ENCODE peak calls at places on chromosomes 5 and 9, in four cellular contexts. H is DND-41, N is IMR-90, J is PC-3. Y is an unnamed sample. For H3K4me1, the result is how much of the 10 kb centered on the place peaks cover.

GRCh38 chr5:122221857-122222256 is 90.2 kb upstream of the SNCAIP start:
- DNase-seq in H (no peak), N (no peak), J (no peak), Y (no peak)

GRCh38 chr5:135107101-135107500 is 73.1 kb upstream of the PITX1 start:
- DNase-seq in H (no peak), N (no peak), J (no peak), Y (no peak)

GRCh38 chr5:101678494-101679193 is 617.4 kb downstream of the SLCO4C1 start:
- DNase-seq in H (peak), N (peak), J (peak), Y (peak)

GRCh38 chr5:179267671-179268071 is 77.6 kb downstream of the ADAMTS2 start:
- DNase-seq in H (no peak), N (no peak), J (no peak), Y (no peak)

GRCh38 chr5:150473673-150474358 is 24.3 kb upstream of the RPS14 start:
- DNase-seq in H (no peak), N (peak), J (peak), Y (no peak)

GRCh38 chr5:56827923-56828322 is 12.6 kb downstream of the MAP3K1 start:
- DNase-seq in H (no peak), N (no peak), J (no peak), Y (no peak)

GRCh38 chr9:98532574-98532973 is 176.2 kb downstream of the GABBR2 start:
- DNase-seq in H (no peak), N (peak), J (no peak), Y (no peak)

GRCh38 chr9:137156567-137157375 is 13.1 kb downstream of the LRRC26 start:
- DNase-seq in H (peak), N (peak), J (peak), Y (peak)

GRCh38 chr5:14296533-14297331 is 153.6 kb downstream of the TRIO start:
- DNase-seq in H (no peak), N (peak), J (peak), Y (no peak)

GRCh38 chr5:34618666-34619065 is 37.5 kb upstream of the RAI14 start:
- DNase-seq in H (no peak), N (no peak), J (no peak), Y (no peak)

GRCh38 chr5:124932791-124933600 is 186.6 kb upstream of the ZNF608 start:
- DNase-seq in H (no peak), N (peak), J (no peak), Y (no peak)

GRCh38 chr5:108216890-108217289 is 165.0 kb downstream of the FBXL17 start:
- DNase-seq in H (no peak), N (peak), J (peak), Y (no peak)

GRCh38 chr5:174717826-174718455 is 6.4 kb upstream of the MSX2 start:
- DNase-seq in H (no peak), N (no peak), J (peak), Y (no peak)

GRCh38 chr5:37448941-37449340 is 69.8 kb downstream of the WDR70 start:
- DNase-seq in H (no peak), N (peak), J (peak), Y (no peak)

DNA sequence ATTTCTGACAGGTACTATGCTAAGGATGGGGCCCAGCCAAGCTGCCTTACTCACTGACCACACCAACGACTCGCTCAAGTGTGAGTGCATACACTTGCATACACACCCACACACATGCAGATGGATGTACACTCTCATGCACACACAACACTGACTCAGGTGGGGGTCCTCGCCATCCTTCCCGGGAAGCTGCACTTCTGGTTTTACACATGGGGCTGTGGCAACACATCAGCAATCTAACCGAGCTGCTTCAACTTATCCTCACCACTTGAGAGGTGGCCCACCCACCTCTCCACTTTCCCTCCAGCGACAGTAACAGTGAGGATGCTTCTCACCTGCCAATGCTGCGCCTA is 67.2 kb upstream of the SLC25A51 start:
- DNase-seq in H (no peak), N (peak), J (peak), Y (no peak)
- H3K4me1 ChIP-seq in H (under half), N (under half), J (half or more), Y (under half)

GRCh38 chr9:133875131-133875530 is 117.0 kb downstream of the VAV2 start:
- DNase-seq in H (no peak), N (no peak), J (no peak), Y (no peak)

GRCh38 chr9:133877327-133877726 is 114.8 kb downstream of the VAV2 start:
- DNase-seq in H (no peak), N (no peak), J (no peak), Y (no peak)

GRCh38 chr9:133874659-133875058 is 117.5 kb downstream of the VAV2 start:
- DNase-seq in H (no peak), N (no peak), J (no peak), Y (no peak)

GRCh38 chr9:133876836-133877235 is 115.3 kb downstream of the VAV2 start:
- DNase-seq in H (no peak), N (no peak), J (no peak), Y (no peak)

DNA sequence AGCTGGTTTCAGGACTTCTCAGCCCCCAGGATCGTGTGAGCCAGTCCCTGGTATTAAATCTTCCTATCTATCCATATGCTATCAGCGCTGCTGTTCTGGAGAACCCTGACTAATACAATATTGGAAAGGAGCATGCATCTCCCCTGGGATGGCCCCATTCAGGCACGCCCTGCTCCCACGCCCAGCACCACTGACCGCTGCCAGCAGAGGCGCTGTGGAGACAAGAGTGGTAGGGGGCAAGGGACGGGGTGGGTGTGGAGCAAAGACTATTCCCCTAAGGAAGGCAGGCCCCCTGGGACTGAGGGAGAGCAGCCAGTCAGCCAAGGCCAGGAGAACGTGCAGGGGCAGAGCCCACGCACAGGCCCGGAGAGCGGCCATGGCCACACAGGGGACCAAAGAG is 116.0 kb downstream of the VAV2 start:
- DNase-seq in H (no peak), N (no peak), J (no peak), Y (no peak)
- TF ChIP-seq CTCF in H (peak), N (peak), J (peak), Y (no peak)

GRCh38 chr9:110058304-110058953 is 149.5 kb downstream of the C9orf152 start:
- DNase-seq in H (peak), N (peak), J (peak), Y (no peak)
- H3K27ac ChIP-seq in H (no peak), N (no peak), J (no peak), Y (no peak)

GRCh38 chr5:154766558-154767281 is 11.5 kb downstream of the LARP1 start:
- DNase-seq in H (no peak), N (no peak), J (no peak), Y (no peak)
- H3K4me1 ChIP-seq in H (under half), N (under half), J (under half), Y (half or more)

DNA sequence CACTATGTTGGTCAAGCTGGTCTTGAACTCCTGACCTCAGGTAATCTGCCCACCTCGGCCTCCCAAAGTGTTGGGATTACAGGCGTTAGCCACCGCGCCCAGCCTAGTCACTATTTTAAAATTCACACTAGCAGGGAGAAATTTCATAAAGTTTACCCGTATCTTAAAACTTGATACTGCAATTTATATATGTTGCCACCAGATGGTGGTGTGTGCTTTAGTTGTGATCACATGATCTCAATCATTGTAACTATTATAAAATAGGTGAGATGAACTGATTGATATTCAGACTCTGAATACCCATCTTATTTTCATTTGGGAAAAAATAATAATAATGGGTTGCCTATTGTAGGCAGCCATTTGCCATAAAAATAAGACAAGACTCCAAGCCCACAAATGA is 1330.4 kb upstream of the WWC1 start:
- DNase-seq in H (no peak), N (peak), J (peak), Y (no peak)
- TF ChIP-seq CTCF in H (peak), N (peak), J (peak), Y (no peak)

Y was measured in CD8-positive, alpha-beta T cell.